ENCODE peak calls at places on chromosomes 13 and 19, in five cellular contexts. X is SK-N-SH; B is CD4-positive, alpha-beta T cell; E is RWPE1; R is fibroblast of lung. V is an unnamed sample.

GRCh38 chr13:33611016-33611805 is 206.7 kb upstream of the RFC3 start:
- DNase-seq in X (no peak), B (no peak), E (no peak), R (peak), V (peak)

GRCh38 chr19:32652893-32653625 is 21.9 kb downstream of the ANKRD27 start:
- DNase-seq in X (peak), B (no peak), E (no peak), R (peak), V (peak)

GRCh38 chr13:30020726-30021312 is 170.4 kb upstream of the UBL3 start:
- DNase-seq in X (no peak), B (no peak), E (peak), R (peak), V (no peak)

GRCh38 chr19:12272980-12273901 is 21.4 kb downstream of the ZNF44 start:
- DNase-seq in X (no peak), B (no peak), E (no peak), R (no peak), V (no peak)

GRCh38 chr19:9850235-9850959 is 15.3 kb downstream of the PIN1 start:
- DNase-seq in X (no peak), B (no peak), E (no peak), R (no peak), V (no peak)

GRCh38 chr13:93715866-93716265 is 489.3 kb downstream of the GPC6 start:
- DNase-seq in X (no peak), B (no peak), E (no peak), R (no peak), V (no peak)

GRCh38 chr13:22227895-22228294 is 557.0 kb downstream of the FGF9 start:
- DNase-seq in X (no peak), B (no peak), E (no peak), R (no peak), V (no peak)

GRCh38 chr19:3981736-3982681 is 3.3 kb downstream of the EEF2 start:
- DNase-seq in X (peak), B (no peak), E (no peak), R (no peak), V (no peak)

GRCh38 chr13:72304121-72304745 is 423.2 kb downstream of the MZT1 start:
- DNase-seq in X (no peak), B (no peak), E (no peak), R (peak), V (no peak)

GRCh38 chr19:18368504-18369222 is 17.3 kb upstream of the GDF15 start:
- DNase-seq in X (no peak), B (no peak), E (no peak), R (no peak), V (no peak)

GRCh38 chr19:40604647-40605200 is 3.6 kb downstream of the LTBP4 start:
- DNase-seq in X (no peak), B (no peak), E (no peak), R (no peak), V (no peak)

GRCh38 chr19:4016486-4016885 is 8.9 kb downstream of the PIAS4 start:
- DNase-seq in X (no peak), B (no peak), E (no peak), R (no peak), V (peak)

GRCh38 chr19:57664269-57665127 is 4.2 kb upstream of the ZSCAN4 start:
- DNase-seq in X (peak), B (no peak), E (peak), R (peak), V (no peak)

GRCh38 chr19:21835810-21836444 is at the start of gene ZNF43:
- DNase-seq in X (peak), B (peak), E (peak), R (peak), V (peak)

GRCh38 chr19:35013047-35013819 is 13.1 kb downstream of the GRAMD1A start:
- DNase-seq in X (peak), B (peak), E (no peak), R (peak), V (no peak)

GRCh38 chr19:34482380-34483250 is 1.1 kb downstream of the WTIP start:
- DNase-seq in X (peak), B (no peak), E (peak), R (peak), V (no peak)

GRCh38 chr19:41430907-41431306 is 3.7 kb upstream of the B3GNT8 start:
- DNase-seq in X (no peak), B (no peak), E (no peak), R (no peak), V (no peak)

GRCh38 chr13:97307882-97308624 is 85.9 kb downstream of the MBNL2 start:
- DNase-seq in X (peak), B (no peak), E (peak), R (peak), V (peak)

GRCh38 chr19:16342002-16342715 is 17.5 kb downstream of the KLF2 start:
- DNase-seq in X (no peak), B (no peak), E (no peak), R (peak), V (no peak)

GRCh38 chr19:16338470-16339360 is 14.1 kb downstream of the KLF2 start:
- DNase-seq in X (no peak), B (peak), E (peak), R (peak), V (no peak)

GRCh38 chr19:16339361-16339725 is 14.7 kb downstream of the KLF2 start:
- DNase-seq in X (no peak), B (no peak), E (no peak), R (no peak), V (no peak)

GRCh38 chr19:16340092-16340491 is 15.5 kb downstream of the KLF2 start:
- DNase-seq in X (no peak), B (no peak), E (no peak), R (peak), V (no peak)

GRCh38 chr19:16340654-16341053 is 16.0 kb downstream of the KLF2 start:
- DNase-seq in X (no peak), B (no peak), E (no peak), R (no peak), V (no peak)
- H3K27ac ChIP-seq in X (no peak), B (no peak), E (no peak), R (no peak), V (no peak)

DNA sequence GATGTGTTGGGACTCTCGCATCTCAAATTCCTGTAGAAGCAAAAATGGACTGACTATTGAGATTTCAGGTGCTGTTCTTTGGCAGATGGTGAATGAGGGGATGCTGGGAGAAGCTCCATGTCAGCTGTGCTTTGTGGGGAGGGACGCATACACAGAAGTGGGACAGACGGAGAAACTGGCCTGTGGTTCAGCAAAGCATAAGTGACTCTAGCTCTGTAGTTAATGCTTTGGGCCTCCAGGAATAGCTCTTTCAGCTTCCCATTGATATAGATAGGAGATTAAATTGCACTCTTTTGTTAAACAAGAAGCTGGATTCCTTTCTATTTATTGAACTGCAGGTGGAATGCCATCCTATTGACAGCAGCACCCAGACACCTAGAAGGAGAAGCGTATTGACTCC is 194.6 kb upstream of the RNF113B start:
- DNase-seq in X (no peak), B (no peak), E (no peak), R (no peak), V (no peak)
- H3K27ac ChIP-seq in X (no peak), B (no peak), E (no peak), R (peak), V (no peak)

GRCh38 chr19:38699027-38699346 is 45.3 kb downstream of the CAPN12 start:
- DNase-seq in X (no peak), B (no peak), E (peak), R (no peak), V (peak)
- H3K27ac ChIP-seq in X (no peak), B (no peak), E (peak), R (no peak), V (peak)

GRCh38 chr13:109567315-109567714 is 219.1 kb downstream of the IRS2 start:
- DNase-seq in X (no peak), B (no peak), E (no peak), R (no peak), V (no peak)

GRCh38 chr13:109565877-109566276 is 220.5 kb downstream of the IRS2 start:
- DNase-seq in X (no peak), B (no peak), E (no peak), R (no peak), V (no peak)

GRCh38 chr13:109568273-109568900 is 218.0 kb downstream of the IRS2 start:
- DNase-seq in X (peak), B (no peak), E (no peak), R (no peak), V (no peak)

GRCh38 chr13:109572389-109572788 is 214.0 kb downstream of the IRS2 start:
- DNase-seq in X (no peak), B (no peak), E (no peak), R (no peak), V (no peak)

GRCh38 chr13:109569938-109570711 is 216.3 kb downstream of the IRS2 start:
- DNase-seq in X (no peak), B (peak), E (no peak), R (no peak), V (no peak)
- H3K27ac ChIP-seq in X (no peak), B (no peak), E (no peak), R (no peak), V (no peak)

V was measured in caudate nucleus.